ENCODE peak calls at places on chromosomes 12 and 14, in ten cellular contexts. B is mammary epithelial cell, W is GM20000, Y is lung, F is colonic mucosa, V is tibial nerve, I is fibroblast of pulmonary artery, Z is HFFc6, C is A549, N is right atrium auricular region. S is an unnamed sample.

GRCh38 chr12:123532808-123533649 is 490 bp downstream of the RILPL1 start:
- DNase-seq in I (peak; percentile 35), B (peak; percentile 48), F (peak; percentile 30), W (no peak), V (peak; percentile 22), C (peak; percentile 30), Y (peak; percentile 37), Z (peak; percentile 27), N (no peak), S (no peak)

GRCh38 chr14:41642402-41643195 is 35.9 kb downstream of the LRFN5 start:
- DNase-seq in Z (no peak), B (no peak), V (no peak), N (no peak), Y (no peak), C (no peak), F (no peak), W (no peak), I (peak; percentile 36), S (no peak)

GRCh38 chr14:60563113-60563512 is 54.2 kb downstream of the SIX6 start:
- DNase-seq in Z (peak; percentile 19), I (peak; percentile 25), W (no peak), B (no peak), C (no peak), N (no peak), V (no peak), Y (no peak), F (no peak), S (no peak)

GRCh38 chr14:63435838-63436237 is 107.3 kb downstream of the PPP2R5E start:
- DNase-seq in N (peak; percentile 78), Z (no peak), V (peak; percentile 26), B (no peak), F (peak; percentile 37), C (no peak), Y (peak; percentile 63), W (no peak), I (peak; percentile 67), S (no peak)

GRCh38 chr12:68975811-68976210 is 42.8 kb upstream of the CPM start:
- DNase-seq in I (no peak), W (no peak), N (no peak), Y (no peak), C (no peak), F (no peak), B (no peak), V (no peak), Z (no peak), S (no peak)

GRCh38 chr14:98953544-98954346 is 318.3 kb downstream of the BCL11B start:
- DNase-seq in Z (peak; percentile 24), C (peak; percentile 80), Y (peak; percentile 56), W (no peak), F (peak; percentile 44), B (peak; percentile 91), V (peak; percentile 79), N (peak; percentile 91), I (peak; percentile 33), S (no peak)

GRCh38 chr14:35380794-35381193 is 23.8 kb downstream of the NFKBIA start:
- DNase-seq in W (no peak), Y (no peak), V (no peak), I (no peak), F (peak; percentile 89), N (no peak), C (no peak), Z (no peak), B (no peak), S (no peak)

GRCh38 chr12:127546721-127547505 is 720.1 kb upstream of the TMEM132C start:
- DNase-seq in Y (no peak), W (no peak), F (no peak), B (no peak), N (no peak), Z (no peak), V (no peak), I (no peak), C (no peak), S (no peak)

GRCh38 chr14:88818018-88818417 is 6.4 kb upstream of the TTC8 start:
- DNase-seq in W (peak; percentile 18), C (no peak), Y (no peak), V (no peak), B (no peak), N (no peak), F (no peak), I (no peak), Z (no peak), S (peak; percentile 23)

GRCh38 chr14:58238252-58239247 is 6.1 kb upstream of the PSMA3 start:
- DNase-seq in N (no peak), F (no peak), I (peak; percentile 42), V (peak; percentile 29), Z (no peak), Y (no peak), C (no peak), B (peak; percentile 11), W (peak; percentile 7), S (no peak)

DNA sequence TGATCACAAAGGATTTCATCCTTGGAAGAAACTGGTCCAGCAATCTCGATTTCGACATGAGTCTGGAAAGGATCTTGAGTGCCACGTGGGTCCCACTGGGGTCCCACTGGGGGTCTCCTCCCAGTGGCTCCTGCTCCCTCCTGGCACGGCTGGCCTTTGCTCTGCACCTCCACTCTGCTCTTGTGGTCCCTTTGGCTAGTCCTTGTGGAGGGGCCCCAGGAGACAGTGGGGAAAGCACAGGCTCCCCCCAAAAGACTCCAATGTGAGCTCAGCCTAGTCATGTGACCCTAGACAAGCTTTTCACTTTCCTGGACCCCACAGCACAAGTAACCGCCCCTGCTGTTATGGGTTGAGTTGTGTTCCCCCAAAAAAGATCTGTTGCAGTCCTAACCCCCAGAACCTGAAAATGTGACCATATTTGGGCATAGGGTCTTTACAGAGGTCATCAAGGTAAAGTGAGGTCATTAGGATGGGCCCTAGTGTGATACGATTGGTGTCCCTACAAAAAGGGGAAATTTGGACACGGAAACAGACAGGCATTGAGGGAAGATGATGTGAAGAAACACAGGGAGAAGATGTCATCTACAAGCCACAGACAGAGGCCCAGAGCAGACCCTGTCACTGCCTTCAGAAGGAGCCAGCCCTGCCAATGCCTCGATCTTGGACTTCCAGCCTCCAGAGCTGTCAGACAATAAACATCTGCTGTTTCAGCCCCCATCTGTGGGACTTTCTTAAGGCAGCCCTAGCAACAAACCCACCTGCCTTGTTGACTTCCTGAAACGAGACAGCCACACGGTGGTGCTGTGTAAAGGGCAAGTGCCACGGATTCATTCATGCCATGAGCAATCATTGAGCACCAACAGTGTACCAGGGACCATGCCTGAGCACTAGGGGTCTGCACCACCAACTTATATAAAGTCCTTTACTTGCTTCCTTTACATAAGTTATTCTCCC is 23.8 kb upstream of the PPP2R5C start:
- DNase-seq in F (peak; percentile 18), W (peak; percentile 23), Z (no peak), C (no peak), B (no peak), Y (peak; percentile 16), I (no peak), N (no peak), V (no peak), S (no peak)
- TF ChIP-seq CTCF in F (no peak), W (peak; percentile 33), Z (peak; percentile 50), C (peak; percentile 24), B (peak; percentile 29), Y (no peak), I (no peak), N (no peak), V (no peak), S (peak; percentile 58)

GRCh38 chr14:74619672-74620131 is 7.7 kb upstream of the LTBP2 start:
- DNase-seq in Y (peak; percentile 46), C (peak; percentile 51), I (peak; percentile 98), Z (peak; percentile 99), B (peak; percentile 73), W (no peak), F (peak; percentile 40), N (peak; percentile 94), V (peak; percentile 88), S (no peak)
- TF ChIP-seq CTCF in Y (no peak), C (no peak), I (no peak), Z (no peak), B (no peak), W (no peak), F (no peak), N (no peak), V (no peak), S (no peak)

GRCh38 chr14:31326111-31326510 is 94.2 kb downstream of the HEATR5A start:
- DNase-seq in F (no peak), V (peak; percentile 16), Y (no peak), W (no peak), B (peak; percentile 9), Z (no peak), N (no peak), I (peak; percentile 41), C (no peak), S (no peak)
- TF ChIP-seq CTCF in F (no peak), V (no peak), Y (no peak), W (no peak), B (peak; percentile 34), Z (peak; percentile 35), N (no peak), I (no peak), C (peak; percentile 29), S (no peak)

GRCh38 chr12:131774576-131774975 is 53.6 kb upstream of the MMP17 start:
- DNase-seq in I (no peak), Y (no peak), Z (no peak), B (no peak), F (no peak), C (no peak), W (no peak), N (no peak), V (no peak), S (no peak)

GRCh38 chr12:131773582-131774221 is 54.5 kb upstream of the MMP17 start:
- DNase-seq in F (no peak), C (no peak), V (no peak), W (peak; percentile 79), I (no peak), Y (no peak), B (no peak), Z (no peak), N (no peak), S (peak; percentile 81)

GRCh38 chr12:131765961-131766360 is 55.1 kb downstream of the SFSWAP start:
- DNase-seq in Y (no peak), Z (no peak), W (no peak), F (no peak), V (no peak), B (no peak), N (no peak), C (no peak), I (no peak), S (no peak)

GRCh38 chr12:131766382-131767107 is 55.7 kb downstream of the SFSWAP start:
- DNase-seq in B (no peak), I (no peak), Y (no peak), C (no peak), V (no peak), N (no peak), F (no peak), W (no peak), Z (no peak), S (no peak)

DNA sequence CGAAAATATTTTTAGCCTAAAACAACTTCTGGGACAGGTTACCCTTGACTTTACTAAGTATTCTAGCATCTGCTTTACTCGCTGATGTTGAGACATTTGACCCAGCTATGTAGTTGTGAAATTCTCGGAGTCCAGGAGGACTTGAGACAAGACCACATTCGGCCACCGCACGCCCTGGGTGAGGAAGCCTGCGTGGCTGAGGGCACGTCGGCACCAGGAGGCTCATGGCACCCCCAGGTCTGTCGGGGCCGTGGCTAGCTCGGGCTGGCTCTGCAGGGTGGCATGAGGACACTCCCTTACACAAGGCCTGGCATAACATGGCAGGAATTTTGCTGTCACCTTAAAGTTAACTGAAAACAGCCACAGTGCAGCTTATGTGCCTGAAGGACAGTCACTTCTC is 58.1 kb upstream of the MMP17 start:
- DNase-seq in V (no peak), Z (no peak), C (no peak), F (no peak), Y (no peak), B (no peak), N (no peak), W (no peak), I (no peak), S (no peak)
- TF ChIP-seq CTCF in V (no peak), Z (no peak), C (no peak), F (no peak), Y (no peak), B (no peak), N (no peak), W (no peak), I (no peak), S (no peak)